ENCODE peak calls at places on chromosomes 16 and 17, in four cellular contexts. W is amygdala, U is cardiac fibroblast, J is SK-MEL-5. F is an unnamed sample.

GRCh38 chr16:87945351-87946042 is 5.7 kb upstream of the BANP start:
- DNase-seq in W (peak), U (peak), J (peak), F (peak)

GRCh38 chr17:47730681-47731080 is 2.4 kb upstream of the TBX21 start:
- DNase-seq in W (no peak), U (no peak), J (no peak), F (no peak)

GRCh38 chr17:75891605-75892555 is 4.9 kb downstream of the TRIM65 start:
- DNase-seq in W (no peak), U (no peak), J (no peak), F (no peak)

GRCh38 chr17:36578671-36579070 is 13.0 kb upstream of the DHRS11 start:
- DNase-seq in W (no peak), U (peak), J (peak), F (no peak)

GRCh38 chr16:79885320-79885719 is 284.8 kb upstream of the MAF start:
- DNase-seq in W (no peak), U (no peak), J (no peak), F (no peak)

GRCh38 chr17:1267471-1267947 is 2.7 kb upstream of the BHLHA9 start:
- DNase-seq in W (no peak), U (peak), J (no peak), F (no peak)

GRCh38 chr16:1786242-1787055 is 3.7 kb downstream of the NUBP2 start:
- DNase-seq in W (no peak), U (no peak), J (no peak), F (no peak)

GRCh38 chr16:53530046-53530445 is 27.0 kb upstream of the AKTIP start:
- DNase-seq in W (no peak), U (no peak), J (no peak), F (no peak)

GRCh38 chr17:61314368-61315078 is 85.1 kb upstream of the TBX2 start:
- DNase-seq in W (no peak), U (peak), J (no peak), F (peak)

GRCh38 chr17:39082482-39082881 is 69.0 kb downstream of the PLXDC1 start:
- DNase-seq in W (no peak), U (peak), J (no peak), F (peak)

GRCh38 chr17:57685499-57686132 is 59.5 kb downstream of the CCDC182 start:
- DNase-seq in W (no peak), U (no peak), J (no peak), F (no peak)

GRCh38 chr17:32742686-32743538 is 134.0 kb downstream of the MYO1D start:
- DNase-seq in W (no peak), U (peak), J (peak), F (peak)

GRCh38 chr17:49748791-49749190 is 15.1 kb downstream of the FAM117A start:
- DNase-seq in W (no peak), U (no peak), J (no peak), F (no peak)

GRCh38 chr16:66262253-66263167 is 104.0 kb upstream of the CDH5 start:
- DNase-seq in W (no peak), U (no peak), J (no peak), F (peak)

GRCh38 chr16:28218109-28218508 is 6.3 kb upstream of the XPO6 start:
- DNase-seq in W (no peak), U (peak), J (peak), F (peak)

GRCh38 chr17:51706098-51706497 is 445.8 kb downstream of the UTP18 start:
- DNase-seq in W (no peak), U (no peak), J (no peak), F (no peak)

GRCh38 chr17:77299256-77300015 is 158.7 kb downstream of the SEC14L1 start:
- DNase-seq in W (no peak), U (no peak), J (no peak), F (no peak)

GRCh38 chr16:57185446-57185944 is 344 bp downstream of the PSME3IP1 start:
- DNase-seq in W (no peak), U (peak), J (peak), F (peak)

GRCh38 chr16:4972938-4973587 is 14.9 kb downstream of the SEC14L5 start:
- DNase-seq in W (peak), U (no peak), J (no peak), F (no peak)

GRCh38 chr17:80882323-80882722 is 109.3 kb upstream of the CHMP6 start:
- DNase-seq in W (no peak), U (no peak), J (no peak), F (no peak)

GRCh38 chr17:77527394-77527793 is 386.6 kb downstream of the SEC14L1 start:
- DNase-seq in W (no peak), U (no peak), J (no peak), F (no peak)

GRCh38 chr17:44759096-44759915 is 518 bp downstream of the ADAM11 start:
- DNase-seq in W (no peak), U (no peak), J (no peak), F (no peak)

GRCh38 chr16:4537376-4538066 is 1.1 kb downstream of the CDIP1 start:
- DNase-seq in W (no peak), U (no peak), J (no peak), F (no peak)

GRCh38 chr17:8117980-8118768 is at the start of gene ALOXE3:
- DNase-seq in W (no peak), U (peak), J (no peak), F (peak)

GRCh38 chr17:62319846-62320245 is 60.5 kb upstream of the EFCAB3 start:
- DNase-seq in W (no peak), U (no peak), J (peak), F (no peak)

GRCh38 chr16:86061771-86062170 is 162.8 kb downstream of the IRF8 start:
- DNase-seq in W (no peak), U (no peak), J (no peak), F (no peak)